ENCODE peak calls at places on chromosome 1, in five cellular contexts. One of them, this sample, is unnamed.

GRCh38 chr1:7576946-7577657 is 194.0 kb upstream of the VAMP3 start:
- DNase-seq in astrocyte of the cerebellum: no peak
- DNase-seq in activated B cell treated with CpG ODN at 0.5 μM for 24 hours: no peak
- DNase-seq in kidney epithelial cell: no peak
- DNase-seq in lung: no peak
- DNase-seq in this sample: peak

GRCh38 chr1:25569599-25570458 is 26.4 kb downstream of the LDLRAP1 start:
- DNase-seq in astrocyte of the cerebellum: no peak
- DNase-seq in lung: no peak
- DNase-seq in kidney epithelial cell: no peak
- DNase-seq in activated B cell treated with CpG ODN at 0.5 μM for 24 hours: no peak
- DNase-seq in this sample: no peak

GRCh38 chr1:215375386-215375785 is 191.7 kb upstream of the KCTD3 start:
- DNase-seq in kidney epithelial cell: no peak
- DNase-seq in lung: no peak
- DNase-seq in activated B cell treated with CpG ODN at 0.5 μM for 24 hours: no peak
- DNase-seq in astrocyte of the cerebellum: no peak
- DNase-seq in this sample: no peak

GRCh38 chr1:115969509-115969908 is 6.8 kb upstream of the SLC22A15 start:
- DNase-seq in lung: no peak
- DNase-seq in activated B cell treated with CpG ODN at 0.5 μM for 24 hours: no peak
- DNase-seq in kidney epithelial cell: no peak
- DNase-seq in astrocyte of the cerebellum: no peak
- DNase-seq in this sample: no peak

GRCh38 chr1:77104672-77105071 is 114.6 kb downstream of the PIGK start:
- DNase-seq in kidney epithelial cell: no peak
- DNase-seq in astrocyte of the cerebellum: no peak
- DNase-seq in activated B cell treated with CpG ODN at 0.5 μM for 24 hours: no peak
- DNase-seq in lung: no peak
- DNase-seq in this sample: no peak

GRCh38 chr1:205519541-205520131 is 15.2 kb downstream of the CDK18 start:
- DNase-seq in kidney epithelial cell: no peak
- DNase-seq in activated B cell treated with CpG ODN at 0.5 μM for 24 hours: no peak
- DNase-seq in lung: no peak
- DNase-seq in astrocyte of the cerebellum: no peak
- DNase-seq in this sample: no peak

GRCh38 chr1:206912445-206913095 is 9.2 kb downstream of the FCMR start:
- DNase-seq in kidney epithelial cell: no peak
- DNase-seq in astrocyte of the cerebellum: peak
- DNase-seq in activated B cell treated with CpG ODN at 0.5 μM for 24 hours: no peak
- DNase-seq in lung: peak
- DNase-seq in this sample: peak

GRCh38 chr1:65255088-65256050 is 54.0 kb upstream of the DNAJC6 start:
- DNase-seq in astrocyte of the cerebellum: no peak
- DNase-seq in activated B cell treated with CpG ODN at 0.5 μM for 24 hours: no peak
- DNase-seq in kidney epithelial cell: no peak
- DNase-seq in lung: no peak
- DNase-seq in this sample: no peak

GRCh38 chr1:43383449-43383848 is 6.2 kb downstream of the MED8 start:
- DNase-seq in kidney epithelial cell: no peak
- DNase-seq in activated B cell treated with CpG ODN at 0.5 μM for 24 hours: no peak
- DNase-seq in lung: no peak
- DNase-seq in astrocyte of the cerebellum: no peak
- DNase-seq in this sample: no peak
- TF ChIP-seq CTCF in kidney epithelial cell: peak
- TF ChIP-seq CTCF in activated B cell treated with CpG ODN at 0.5 μM for 24 hours: no peak
- TF ChIP-seq CTCF in lung: no peak
- TF ChIP-seq CTCF in astrocyte of the cerebellum: no peak
- TF ChIP-seq CTCF in this sample: no peak

GRCh38 chr1:225859151-225859550 is 23.0 kb downstream of the TMEM63A start:
- DNase-seq in astrocyte of the cerebellum: no peak
- DNase-seq in activated B cell treated with CpG ODN at 0.5 μM for 24 hours: no peak
- DNase-seq in kidney epithelial cell: no peak
- DNase-seq in lung: no peak
- DNase-seq in this sample: no peak

GRCh38 chr1:225860107-225860506 is 22.1 kb downstream of the TMEM63A start:
- DNase-seq in astrocyte of the cerebellum: no peak
- DNase-seq in lung: no peak
- DNase-seq in kidney epithelial cell: no peak
- DNase-seq in activated B cell treated with CpG ODN at 0.5 μM for 24 hours: no peak
- DNase-seq in this sample: no peak

GRCh38 chr1:225862581-225862950 is 19.6 kb downstream of the TMEM63A start:
- DNase-seq in activated B cell treated with CpG ODN at 0.5 μM for 24 hours: no peak
- DNase-seq in kidney epithelial cell: no peak
- DNase-seq in astrocyte of the cerebellum: no peak
- DNase-seq in lung: no peak
- DNase-seq in this sample: no peak

GRCh38 chr1:225861834-225862580 is 20.2 kb downstream of the TMEM63A start:
- DNase-seq in lung: no peak
- DNase-seq in astrocyte of the cerebellum: no peak
- DNase-seq in activated B cell treated with CpG ODN at 0.5 μM for 24 hours: no peak
- DNase-seq in kidney epithelial cell: no peak
- DNase-seq in this sample: no peak

DNA sequence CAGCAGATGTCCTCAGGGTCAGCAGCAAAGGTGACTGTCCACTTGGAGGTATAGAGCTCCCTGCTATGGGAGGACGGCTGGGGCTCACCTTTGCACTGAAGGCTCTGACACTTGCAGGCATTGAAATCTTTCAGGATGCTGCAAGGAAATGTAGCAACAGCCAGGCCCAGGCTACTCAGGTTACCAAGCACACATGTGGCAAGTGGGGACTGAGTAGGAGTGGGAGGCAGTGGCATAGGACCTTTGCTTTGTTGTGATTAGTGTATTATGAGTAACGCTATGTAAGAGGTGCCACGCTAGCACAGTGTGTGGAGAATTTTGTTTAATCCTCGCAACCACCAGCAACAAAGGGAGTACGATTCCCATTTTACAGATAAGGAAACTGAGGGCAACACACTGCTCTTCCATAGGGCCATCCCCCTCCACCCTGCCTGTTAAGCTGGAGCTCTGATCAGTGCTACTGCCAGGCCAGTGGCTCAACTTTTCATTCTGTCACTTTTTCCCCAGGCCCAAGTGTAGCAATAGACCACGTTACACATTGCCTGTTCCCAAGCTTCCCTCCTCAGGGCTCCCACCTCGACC is 21.2 kb downstream of the TMEM63A start:
- DNase-seq in kidney epithelial cell: no peak
- DNase-seq in activated B cell treated with CpG ODN at 0.5 μM for 24 hours: no peak
- DNase-seq in astrocyte of the cerebellum: no peak
- DNase-seq in lung: no peak
- DNase-seq in this sample: no peak
- TF ChIP-seq CTCF in kidney epithelial cell: no peak
- TF ChIP-seq CTCF in activated B cell treated with CpG ODN at 0.5 μM for 24 hours: no peak
- TF ChIP-seq CTCF in astrocyte of the cerebellum: no peak
- TF ChIP-seq CTCF in lung: no peak
- TF ChIP-seq CTCF in this sample: no peak

DNA sequence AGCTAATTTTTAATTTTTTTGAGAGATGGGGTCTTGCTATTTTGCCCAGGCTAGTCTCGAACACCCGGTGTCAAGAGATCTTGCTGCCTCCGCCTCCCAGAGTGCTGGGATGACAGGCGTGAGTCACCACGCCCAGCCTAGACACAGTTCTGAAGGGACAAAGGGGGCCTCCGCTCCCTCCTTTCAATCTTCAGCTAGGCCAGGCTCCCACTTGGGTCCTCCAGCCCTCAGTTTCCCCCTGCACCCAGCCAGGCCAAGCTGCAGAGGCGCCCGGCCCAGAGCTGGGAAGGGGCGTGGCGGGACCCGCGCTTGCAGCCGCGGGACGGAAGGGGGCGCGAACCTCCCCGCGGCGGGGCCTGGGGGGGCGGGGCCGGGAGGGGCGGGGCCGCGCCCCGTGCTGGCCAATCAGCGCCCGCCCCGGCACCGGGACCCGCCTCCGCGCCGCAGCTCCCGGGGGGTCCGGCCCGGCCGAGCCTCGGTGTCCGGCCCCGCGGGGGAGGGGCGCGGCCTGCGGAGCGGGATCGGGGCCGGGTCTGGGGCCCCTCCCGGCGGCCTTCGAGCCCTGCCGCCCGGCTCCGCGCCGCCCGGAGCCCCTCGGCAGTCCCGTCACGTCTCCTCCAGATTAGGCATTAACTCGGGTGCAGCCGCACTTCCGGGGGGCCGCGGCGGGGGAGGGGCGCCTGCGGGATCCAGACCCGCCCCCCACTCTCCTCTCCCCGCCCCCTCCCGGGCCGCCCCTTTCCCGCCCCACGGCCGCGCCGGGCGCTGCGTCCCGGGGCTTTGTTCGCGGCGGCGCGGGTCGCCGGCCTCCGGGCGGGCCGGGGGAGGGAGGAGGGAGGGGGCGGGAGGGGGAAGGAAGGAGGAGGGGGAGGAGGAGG is 559 bp upstream of the AGRN start:
- DNase-seq in kidney epithelial cell: no peak
- DNase-seq in activated B cell treated with CpG ODN at 0.5 μM for 24 hours: peak
- DNase-seq in astrocyte of the cerebellum: peak
- DNase-seq in lung: peak
- DNase-seq in this sample: peak
- TF ChIP-seq CTCF in kidney epithelial cell: peak
- TF ChIP-seq CTCF in activated B cell treated with CpG ODN at 0.5 μM for 24 hours: no peak
- TF ChIP-seq CTCF in astrocyte of the cerebellum: peak
- TF ChIP-seq CTCF in lung: peak
- TF ChIP-seq CTCF in this sample: peak

DNA sequence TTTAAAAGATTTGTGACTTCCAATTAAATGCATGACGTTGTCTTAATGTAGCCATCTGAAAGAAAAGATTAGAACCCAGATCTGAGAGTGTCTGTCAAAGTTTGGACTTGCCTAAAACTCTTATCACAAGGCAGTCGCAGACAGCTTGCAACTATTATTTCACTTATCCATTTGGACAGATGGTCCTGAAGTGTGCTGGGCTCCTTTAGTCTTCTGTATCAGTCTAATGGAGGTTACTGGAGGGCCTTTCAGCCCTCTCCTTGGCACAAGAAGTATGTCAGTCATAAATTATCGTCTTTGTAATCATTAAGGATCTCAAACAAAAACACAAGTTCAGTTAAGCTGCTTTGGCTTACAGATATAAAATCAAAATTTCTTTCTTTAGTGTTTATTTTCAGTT is 15.5 kb downstream of the PROX1 start:
- DNase-seq in kidney epithelial cell: no peak
- DNase-seq in lung: no peak
- DNase-seq in astrocyte of the cerebellum: no peak
- DNase-seq in activated B cell treated with CpG ODN at 0.5 μM for 24 hours: no peak
- DNase-seq in this sample: no peak
- TF ChIP-seq CTCF in kidney epithelial cell: no peak
- TF ChIP-seq CTCF in lung: no peak
- TF ChIP-seq CTCF in astrocyte of the cerebellum: no peak
- TF ChIP-seq CTCF in activated B cell treated with CpG ODN at 0.5 μM for 24 hours: no peak
- TF ChIP-seq CTCF in this sample: no peak